ENCODE peak calls at places on chromosomes 11 and 22, in eight cellular contexts. One of them, this sample, is unnamed.

GRCh38 chr22:31104869-31105268 is 2.5 kb downstream of the SELENOM start:
- DNase-seq in H1: peak; percentile 68
- DNase-seq in neural crest cell: peak; percentile 29
- DNase-seq in psoas muscle: no peak
- DNase-seq in nephron progenitor cell: peak; percentile 82
- DNase-seq in AG04449: no peak
- DNase-seq in body of pancreas: no peak
- DNase-seq in glutamatergic neuron: peak; percentile 73
- DNase-seq in this sample: no peak

GRCh38 chr11:130451261-130452019 is 3.0 kb downstream of the ADAMTS15 start:
- DNase-seq in nephron progenitor cell: no peak
- DNase-seq in psoas muscle: no peak
- DNase-seq in glutamatergic neuron: no peak
- DNase-seq in H1: no peak
- DNase-seq in AG04449: no peak
- DNase-seq in body of pancreas: no peak
- DNase-seq in neural crest cell: no peak
- DNase-seq in this sample: no peak

GRCh38 chr11:134486106-134486505 is 74.1 kb upstream of the B3GAT1 start:
- DNase-seq in nephron progenitor cell: no peak
- DNase-seq in body of pancreas: no peak
- DNase-seq in AG04449: no peak
- DNase-seq in glutamatergic neuron: no peak
- DNase-seq in neural crest cell: no peak
- DNase-seq in psoas muscle: no peak
- DNase-seq in H1: no peak
- DNase-seq in this sample: no peak

GRCh38 chr11:12044799-12045198 is 36.4 kb upstream of the DKK3 start:
- DNase-seq in glutamatergic neuron: no peak
- DNase-seq in psoas muscle: no peak
- DNase-seq in AG04449: no peak
- DNase-seq in body of pancreas: no peak
- DNase-seq in nephron progenitor cell: no peak
- DNase-seq in neural crest cell: no peak
- DNase-seq in H1: no peak
- DNase-seq in this sample: no peak

GRCh38 chr22:25365491-25366261 is 146.2 kb downstream of the CRYBB2 start:
- DNase-seq in nephron progenitor cell: no peak
- DNase-seq in AG04449: no peak
- DNase-seq in neural crest cell: no peak
- DNase-seq in psoas muscle: no peak
- DNase-seq in body of pancreas: no peak
- DNase-seq in glutamatergic neuron: peak; percentile 42
- DNase-seq in H1: no peak
- DNase-seq in this sample: no peak

GRCh38 chr22:34108168-34108567 is 187.9 kb upstream of the LARGE1 start:
- DNase-seq in H1: no peak
- DNase-seq in neural crest cell: no peak
- DNase-seq in glutamatergic neuron: no peak
- DNase-seq in AG04449: no peak
- DNase-seq in nephron progenitor cell: no peak
- DNase-seq in body of pancreas: no peak
- DNase-seq in psoas muscle: no peak
- DNase-seq in this sample: no peak

GRCh38 chr22:28978158-28978557 is 83.5 kb downstream of the C22orf31 start:
- DNase-seq in H1: no peak
- DNase-seq in glutamatergic neuron: no peak
- DNase-seq in psoas muscle: peak; percentile 65
- DNase-seq in nephron progenitor cell: no peak
- DNase-seq in body of pancreas: peak; percentile 22
- DNase-seq in neural crest cell: no peak
- DNase-seq in AG04449: no peak
- DNase-seq in this sample: no peak

GRCh38 chr11:92376146-92376599 is 151.6 kb downstream of the FAT3 start:
- DNase-seq in AG04449: peak; percentile 41
- DNase-seq in body of pancreas: no peak
- DNase-seq in H1: no peak
- DNase-seq in psoas muscle: no peak
- DNase-seq in glutamatergic neuron: no peak
- DNase-seq in neural crest cell: no peak
- DNase-seq in nephron progenitor cell: no peak
- DNase-seq in this sample: no peak

GRCh38 chr22:37012956-37013355 is 6.3 kb downstream of the TST start:
- DNase-seq in nephron progenitor cell: no peak
- DNase-seq in AG04449: no peak
- DNase-seq in body of pancreas: no peak
- DNase-seq in neural crest cell: no peak
- DNase-seq in H1: no peak
- DNase-seq in psoas muscle: no peak
- DNase-seq in glutamatergic neuron: no peak
- DNase-seq in this sample: no peak

GRCh38 chr11:76729214-76729613 is 53.9 kb upstream of the TSKU start:
- DNase-seq in neural crest cell: no peak
- DNase-seq in AG04449: no peak
- DNase-seq in psoas muscle: no peak
- DNase-seq in H1: no peak
- DNase-seq in glutamatergic neuron: no peak
- DNase-seq in body of pancreas: no peak
- DNase-seq in nephron progenitor cell: no peak
- DNase-seq in this sample: no peak

GRCh38 chr22:25748704-25749103 is 6.7 kb downstream of the MYO18B start:
- DNase-seq in body of pancreas: no peak
- DNase-seq in nephron progenitor cell: no peak
- DNase-seq in glutamatergic neuron: no peak
- DNase-seq in H1: no peak
- DNase-seq in psoas muscle: no peak
- DNase-seq in neural crest cell: no peak
- DNase-seq in AG04449: no peak
- DNase-seq in this sample: no peak

GRCh38 chr11:42526366-42526765 is 785.4 kb upstream of the API5 start:
- DNase-seq in AG04449: no peak
- DNase-seq in psoas muscle: no peak
- DNase-seq in neural crest cell: no peak
- DNase-seq in H1: no peak
- DNase-seq in body of pancreas: no peak
- DNase-seq in nephron progenitor cell: no peak
- DNase-seq in glutamatergic neuron: no peak
- DNase-seq in this sample: no peak

GRCh38 chr11:27429740-27430451 is 42.7 kb downstream of the LGR4 start:
- DNase-seq in neural crest cell: no peak
- DNase-seq in nephron progenitor cell: no peak
- DNase-seq in psoas muscle: no peak
- DNase-seq in AG04449: no peak
- DNase-seq in H1: no peak
- DNase-seq in body of pancreas: no peak
- DNase-seq in glutamatergic neuron: no peak
- DNase-seq in this sample: no peak

GRCh38 chr22:43928418-43929307 is 5.1 kb downstream of the PNPLA3 start:
- DNase-seq in psoas muscle: no peak
- DNase-seq in H1: no peak
- DNase-seq in nephron progenitor cell: no peak
- DNase-seq in AG04449: no peak
- DNase-seq in body of pancreas: no peak
- DNase-seq in neural crest cell: no peak
- DNase-seq in glutamatergic neuron: no peak
- DNase-seq in this sample: no peak

DNA sequence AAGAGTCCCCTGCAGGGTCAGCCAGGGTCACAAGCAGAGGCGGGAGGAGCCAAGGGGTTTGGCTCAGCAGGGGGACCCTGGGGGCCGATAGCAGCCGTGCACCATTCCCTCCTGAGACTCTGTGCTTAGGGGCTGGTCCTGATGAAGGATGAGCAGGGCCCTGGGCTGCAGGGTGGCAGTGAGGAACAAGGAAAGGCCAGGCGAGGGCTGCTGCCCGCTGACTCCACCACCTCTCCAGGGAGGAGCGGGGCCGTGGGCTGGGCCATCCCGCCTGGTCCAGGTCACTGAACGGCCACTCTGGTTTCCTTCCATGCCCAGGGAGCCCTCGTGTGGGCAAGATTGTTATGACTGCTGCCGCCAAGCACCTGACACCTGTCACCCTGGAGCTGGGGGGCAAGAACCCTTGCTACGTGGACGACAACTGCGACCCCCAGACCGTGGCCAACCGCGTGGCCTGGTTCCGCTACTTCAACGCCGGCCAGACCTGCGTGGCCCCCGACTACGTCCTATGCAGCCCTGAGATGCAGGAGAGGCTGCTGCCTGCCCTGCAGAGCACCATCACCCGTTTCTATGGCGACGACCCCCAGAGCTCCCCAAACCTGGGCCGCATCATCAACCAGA is 9.2 kb upstream of the NDUFS8 start:
- DNase-seq in neural crest cell: no peak
- DNase-seq in nephron progenitor cell: no peak
- DNase-seq in glutamatergic neuron: no peak
- DNase-seq in AG04449: no peak
- DNase-seq in body of pancreas: peak; percentile 71
- DNase-seq in H1: no peak
- DNase-seq in psoas muscle: no peak
- DNase-seq in this sample: no peak
- TF ChIP-seq CTCF in neural crest cell: peak; percentile 32
- TF ChIP-seq CTCF in nephron progenitor cell: peak; percentile 16
- TF ChIP-seq CTCF in glutamatergic neuron: no peak
- TF ChIP-seq CTCF in AG04449: peak; percentile 44
- TF ChIP-seq CTCF in body of pancreas: no peak
- TF ChIP-seq CTCF in H1: peak; percentile 39
- TF ChIP-seq CTCF in psoas muscle: peak; percentile 9
- TF ChIP-seq CTCF in this sample: no peak

GRCh38 chr11:85459304-85459703 is 167.8 kb downstream of the DLG2 start:
- DNase-seq in psoas muscle: no peak
- DNase-seq in H1: no peak
- DNase-seq in body of pancreas: no peak
- DNase-seq in glutamatergic neuron: no peak
- DNase-seq in neural crest cell: no peak
- DNase-seq in nephron progenitor cell: no peak
- DNase-seq in AG04449: no peak
- DNase-seq in this sample: no peak

DNA sequence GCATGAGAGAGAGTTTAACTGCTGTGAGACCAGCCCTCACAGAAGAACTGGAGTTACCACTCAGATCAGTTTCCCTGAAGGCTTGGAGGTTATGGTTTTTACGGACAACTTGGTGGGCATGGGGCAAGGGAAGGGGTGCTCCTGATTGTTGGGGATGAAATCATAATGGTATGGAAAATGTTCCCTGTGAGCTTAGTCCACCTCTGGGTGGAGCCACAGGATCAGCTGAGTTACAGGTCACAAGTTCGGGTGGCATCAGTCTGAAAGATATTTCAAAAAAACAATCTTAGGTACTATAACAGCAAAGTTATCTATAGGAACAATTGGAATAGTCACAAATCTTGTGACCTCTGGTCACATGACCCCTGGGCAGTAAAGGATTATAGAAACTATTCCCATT is 162.9 kb downstream of the DLG2 start:
- DNase-seq in glutamatergic neuron: no peak
- DNase-seq in H1: no peak
- DNase-seq in psoas muscle: no peak
- DNase-seq in neural crest cell: no peak
- DNase-seq in nephron progenitor cell: no peak
- DNase-seq in body of pancreas: no peak
- DNase-seq in AG04449: no peak
- DNase-seq in this sample: no peak
- TF ChIP-seq CTCF in glutamatergic neuron: no peak
- TF ChIP-seq CTCF in H1: peak; percentile 72
- TF ChIP-seq CTCF in psoas muscle: peak; percentile 38
- TF ChIP-seq CTCF in neural crest cell: peak; percentile 23
- TF ChIP-seq CTCF in nephron progenitor cell: no peak
- TF ChIP-seq CTCF in body of pancreas: no peak
- TF ChIP-seq CTCF in AG04449: no peak
- TF ChIP-seq CTCF in this sample: no peak

GRCh38 chr11:132337819-132338416 is 967.5 kb downstream of the NTM start:
- DNase-seq in neural crest cell: no peak
- DNase-seq in nephron progenitor cell: no peak
- DNase-seq in glutamatergic neuron: no peak
- DNase-seq in psoas muscle: no peak
- DNase-seq in AG04449: no peak
- DNase-seq in H1: no peak
- DNase-seq in body of pancreas: no peak
- DNase-seq in this sample: no peak

GRCh38 chr11:132334769-132335280 is 964.4 kb downstream of the NTM start:
- DNase-seq in H1: no peak
- DNase-seq in nephron progenitor cell: no peak
- DNase-seq in glutamatergic neuron: no peak
- DNase-seq in psoas muscle: no peak
- DNase-seq in AG04449: no peak
- DNase-seq in neural crest cell: no peak
- DNase-seq in body of pancreas: no peak
- DNase-seq in this sample: no peak

GRCh38 chr11:132332521-132332920 is 962.1 kb downstream of the NTM start:
- DNase-seq in AG04449: no peak
- DNase-seq in body of pancreas: no peak
- DNase-seq in H1: no peak
- DNase-seq in glutamatergic neuron: no peak
- DNase-seq in psoas muscle: no peak
- DNase-seq in neural crest cell: no peak
- DNase-seq in nephron progenitor cell: no peak
- DNase-seq in this sample: no peak

GRCh38 chr11:132336781-132337535 is 966.5 kb downstream of the NTM start:
- DNase-seq in glutamatergic neuron: no peak
- DNase-seq in AG04449: no peak
- DNase-seq in psoas muscle: no peak
- DNase-seq in neural crest cell: no peak
- DNase-seq in body of pancreas: no peak
- DNase-seq in H1: no peak
- DNase-seq in nephron progenitor cell: no peak
- DNase-seq in this sample: no peak

GRCh38 chr11:132335311-132335710 is 964.9 kb downstream of the NTM start:
- DNase-seq in AG04449: no peak
- DNase-seq in psoas muscle: no peak
- DNase-seq in body of pancreas: no peak
- DNase-seq in nephron progenitor cell: no peak
- DNase-seq in glutamatergic neuron: no peak
- DNase-seq in H1: no peak
- DNase-seq in neural crest cell: no peak
- DNase-seq in this sample: no peak
- TF ChIP-seq CTCF in AG04449: no peak
- TF ChIP-seq CTCF in psoas muscle: no peak
- TF ChIP-seq CTCF in body of pancreas: no peak
- TF ChIP-seq CTCF in nephron progenitor cell: no peak
- TF ChIP-seq CTCF in glutamatergic neuron: no peak
- TF ChIP-seq CTCF in H1: no peak
- TF ChIP-seq CTCF in neural crest cell: no peak
- TF ChIP-seq CTCF in this sample: no peak

DNA sequence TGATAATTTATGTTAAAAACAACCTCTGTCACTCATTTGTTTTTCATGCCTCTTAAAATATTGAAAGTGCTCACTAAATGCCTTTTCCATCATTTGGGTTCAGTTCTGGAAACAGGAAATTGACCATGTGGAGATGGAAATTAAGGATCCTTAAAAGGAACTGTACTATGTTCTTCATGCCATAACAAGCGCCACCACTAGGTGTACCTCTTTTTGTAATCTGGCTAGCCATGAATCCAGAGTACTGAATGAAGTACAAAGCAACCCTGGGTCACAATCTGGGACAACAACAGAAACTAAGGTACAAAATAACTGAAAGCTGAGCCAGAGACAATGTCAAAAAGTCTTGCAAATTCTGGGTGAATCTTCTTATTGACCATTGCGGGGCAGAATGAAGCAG is 559.1 kb downstream of the FAM181B start:
- DNase-seq in body of pancreas: no peak
- DNase-seq in neural crest cell: no peak
- DNase-seq in glutamatergic neuron: no peak
- DNase-seq in nephron progenitor cell: no peak
- DNase-seq in AG04449: no peak
- DNase-seq in H1: no peak
- DNase-seq in psoas muscle: no peak
- DNase-seq in this sample: no peak
- TF ChIP-seq CTCF in body of pancreas: no peak
- TF ChIP-seq CTCF in neural crest cell: peak; percentile 60
- TF ChIP-seq CTCF in glutamatergic neuron: peak; percentile 84
- TF ChIP-seq CTCF in nephron progenitor cell: peak; percentile 53
- TF ChIP-seq CTCF in AG04449: no peak
- TF ChIP-seq CTCF in H1: peak; percentile 20
- TF ChIP-seq CTCF in psoas muscle: no peak
- TF ChIP-seq CTCF in this sample: no peak